ENCODE peak calls at places on chromosome 17, in eight cellular contexts. Q is activated CD8-positive, alpha-beta T cell treated with anti-CD3 and anti-CD28 coated beads for 36 hours; Y is fibroblast of the aortic adventitia; I is mucosa of descending colon; M is progenitor cell of endocrine pancreas; X is kidney epithelial cell; P is AG09319; D is left lung. B is an unnamed sample.

GRCh38 chr17:55705847-55706246 is 16.8 kb downstream of the TMEM100 start:
- DNase-seq in Q (no peak), Y (no peak), I (no peak), M (no peak), X (no peak), P (no peak), D (no peak), B (no peak)

GRCh38 chr17:50234581-50234980 is 33.1 kb upstream of the COL1A1 start:
- DNase-seq in Q (no peak), Y (peak; percentile 29), I (no peak), M (no peak), X (no peak), P (no peak), D (no peak), B (no peak)

GRCh38 chr17:67125924-67126323 is 81.6 kb downstream of the CACNG1 start:
- DNase-seq in Q (no peak), Y (no peak), I (no peak), M (no peak), X (no peak), P (no peak), D (no peak), B (no peak)

GRCh38 chr17:72761431-72761830 is 331.1 kb downstream of the SLC39A11 start:
- DNase-seq in Q (no peak), Y (no peak), I (no peak), M (no peak), X (no peak), P (no peak), D (no peak), B (no peak)

GRCh38 chr17:59516451-59516850 is 49.0 kb upstream of the DHX40 start:
- DNase-seq in Q (no peak), Y (no peak), I (no peak), M (no peak), X (no peak), P (no peak), D (no peak), B (no peak)

GRCh38 chr17:56577190-56577589 is 16.3 kb upstream of the NOG start:
- DNase-seq in Q (no peak), Y (no peak), I (no peak), M (no peak), X (no peak), P (no peak), D (no peak), B (no peak)

GRCh38 chr17:42759982-42760651 is 910 bp upstream of the RAMP2 start:
- DNase-seq in Q (no peak), Y (no peak), I (no peak), M (no peak), X (no peak), P (no peak), D (no peak), B (no peak)

GRCh38 chr17:39981207-39982068 is 831 bp downstream of the PSMD3 start:
- DNase-seq in Q (no peak), Y (no peak), I (peak; percentile 18), M (no peak), X (no peak), P (no peak), D (no peak), B (peak; percentile 29)

GRCh38 chr17:51050291-51051033 is 70.2 kb downstream of the SPAG9 start:
- DNase-seq in Q (no peak), Y (no peak), I (no peak), M (no peak), X (no peak), P (no peak), D (no peak), B (no peak)

DNA sequence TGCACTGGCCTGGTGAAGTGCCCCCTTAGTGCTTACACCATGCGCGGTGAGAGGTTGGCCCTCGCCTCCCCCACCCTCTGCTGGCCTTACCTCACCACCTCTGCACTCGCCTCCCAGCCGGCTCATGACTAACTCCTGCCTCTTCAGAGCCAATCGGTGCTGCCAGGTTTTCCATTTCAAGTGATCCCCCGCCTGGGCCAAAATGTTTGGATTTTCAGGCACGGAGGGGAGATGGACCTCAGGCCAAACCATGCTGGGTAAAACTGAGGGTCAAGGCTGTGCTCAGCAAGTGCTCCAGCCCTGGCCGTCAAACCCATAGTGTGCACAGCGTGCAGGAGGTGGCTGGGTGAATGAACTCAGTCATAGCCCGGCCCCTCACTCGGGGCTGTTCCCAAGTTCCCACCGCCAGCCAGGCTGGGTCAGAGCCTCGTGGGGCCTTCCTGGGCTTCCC is 175.4 kb downstream of the SEC14L1 start:
- DNase-seq in Q (no peak), Y (peak; percentile 84), I (peak; percentile 30), M (no peak), X (no peak), P (no peak), D (peak; percentile 77), B (no peak)
- TF ChIP-seq CTCF in Q (no peak), Y (no peak), I (no peak), M (no peak), X (no peak), P (no peak), D (no peak), B (no peak)

GRCh38 chr17:81257533-81257932 is 18.4 kb downstream of the NDUFAF8 start:
- DNase-seq in Q (no peak), Y (no peak), I (no peak), M (no peak), X (no peak), P (no peak), D (no peak), B (no peak)

GRCh38 chr17:81256616-81257015 is 17.5 kb downstream of the NDUFAF8 start:
- DNase-seq in Q (no peak), Y (peak; percentile 80), I (peak; percentile 24), M (no peak), X (peak; percentile 61), P (no peak), D (no peak), B (no peak)

GRCh38 chr17:81253358-81254131 is 14.4 kb downstream of the NDUFAF8 start:
- DNase-seq in Q (peak; percentile 69), Y (peak; percentile 50), I (peak; percentile 25), M (no peak), X (no peak), P (no peak), D (no peak), B (peak; percentile 61)

GRCh38 chr17:81252336-81253329 is 13.5 kb downstream of the NDUFAF8 start:
- DNase-seq in Q (no peak), Y (no peak), I (no peak), M (no peak), X (no peak), P (no peak), D (no peak), B (no peak)

GRCh38 chr17:81254955-81255717 is 16.0 kb downstream of the NDUFAF8 start:
- DNase-seq in Q (no peak), Y (peak; percentile 74), I (peak; percentile 87), M (peak; percentile 53), X (peak; percentile 65), P (peak; percentile 43), D (peak; percentile 92), B (peak; percentile 71)
- TF ChIP-seq CTCF in Q (no peak), Y (peak; percentile 74), I (peak; percentile 33), M (peak; percentile 59), X (peak; percentile 76), P (peak; percentile 71), D (peak; percentile 40), B (no peak)

GRCh38 chr17:9878361-9878760 is 26.7 kb downstream of the RCVRN start:
- DNase-seq in Q (no peak), Y (no peak), I (no peak), M (no peak), X (no peak), P (no peak), D (no peak), B (no peak)

GRCh38 chr17:9875441-9875840 is 29.6 kb downstream of the RCVRN start:
- DNase-seq in Q (no peak), Y (peak; percentile 0), I (no peak), M (no peak), X (peak; percentile 42), P (no peak), D (no peak), B (no peak)

GRCh38 chr17:9878791-9879525 is 26.1 kb downstream of the RCVRN start:
- DNase-seq in Q (no peak), Y (no peak), I (no peak), M (no peak), X (peak; percentile 45), P (no peak), D (no peak), B (no peak)

GRCh38 chr17:9872852-9873251 is 32.2 kb downstream of the RCVRN start:
- DNase-seq in Q (no peak), Y (no peak), I (no peak), M (no peak), X (no peak), P (no peak), D (no peak), B (no peak)

GRCh38 chr17:9874722-9875121 is 30.3 kb downstream of the RCVRN start:
- DNase-seq in Q (no peak), Y (no peak), I (no peak), M (no peak), X (no peak), P (no peak), D (no peak), B (no peak)
- TF ChIP-seq CTCF in Q (no peak), Y (no peak), I (no peak), M (no peak), X (no peak), P (no peak), D (no peak), B (no peak)

GRCh38 chr17:7822126-7822525 is 11.9 kb upstream of the KDM6B start:
- DNase-seq in Q (no peak), Y (no peak), I (no peak), M (no peak), X (no peak), P (no peak), D (no peak), B (no peak)

GRCh38 chr17:7824021-7824924 is 9.7 kb upstream of the KDM6B start:
- DNase-seq in Q (no peak), Y (no peak), I (no peak), M (no peak), X (no peak), P (no peak), D (no peak), B (no peak)

GRCh38 chr17:7823581-7824001 is 10.4 kb upstream of the KDM6B start:
- DNase-seq in Q (no peak), Y (no peak), I (no peak), M (no peak), X (no peak), P (no peak), D (no peak), B (no peak)

GRCh38 chr17:7820231-7820630 is 13.8 kb upstream of the KDM6B start:
- DNase-seq in Q (no peak), Y (no peak), I (no peak), M (no peak), X (no peak), P (no peak), D (no peak), B (no peak)

DNA sequence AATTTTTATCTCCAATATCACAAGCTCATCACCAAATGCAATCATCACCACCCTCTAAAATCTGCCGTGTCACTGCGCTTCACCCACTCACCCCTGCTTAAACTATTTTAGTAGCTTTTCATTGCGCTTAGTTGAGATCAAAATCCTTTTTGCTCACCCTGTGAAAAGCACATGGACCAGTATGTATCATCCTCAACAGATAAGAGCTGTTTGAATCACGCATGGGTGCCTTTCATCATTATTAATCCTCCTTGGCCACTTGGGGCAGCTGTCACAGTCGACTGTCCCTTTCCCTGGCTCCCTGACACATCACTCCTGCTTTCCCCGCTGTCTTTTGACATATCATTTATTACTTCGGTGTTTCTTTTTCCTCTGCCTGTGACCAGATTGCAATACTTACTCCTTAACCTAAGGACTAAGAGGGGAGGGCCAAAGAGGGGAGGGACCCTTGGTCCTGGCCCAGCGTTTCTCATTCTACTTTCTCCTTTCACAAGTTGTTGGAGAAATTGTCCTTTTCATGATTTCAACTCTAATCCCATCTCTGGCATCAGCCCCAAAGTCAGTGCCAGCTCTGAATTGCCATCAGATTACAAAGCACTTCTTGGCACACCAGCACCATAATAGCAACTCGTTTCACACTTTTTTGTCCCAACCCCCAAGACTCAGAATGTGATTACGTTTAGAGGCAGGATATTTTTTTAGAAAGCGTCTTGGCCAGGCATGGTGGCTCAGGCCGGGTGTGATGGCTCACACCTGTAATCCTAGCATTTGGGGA is 8.6 kb upstream of the KDM6B start:
- DNase-seq in Q (no peak), Y (peak; percentile 79), I (no peak), M (no peak), X (no peak), P (no peak), D (no peak), B (no peak)
- TF ChIP-seq CTCF in Q (peak; percentile 29), Y (peak; percentile 2), I (no peak), M (no peak), X (no peak), P (no peak), D (no peak), B (no peak)

B was measured in endothelial cell.